ENCODE peak calls at places on chromosomes 3 and 15, in ten cellular contexts. P is HTR-8/SVneo; D is NCI-H1694 treated with DMSO at 0.1 percent for 48 hours; T is NCI-H460; C is endothelial cell; S is stimulated activated CD4-positive, alpha-beta T cell treated with anti-CD3 and anti-CD28 coated beads, Interleukin-1b, Interleukin-23, amount 100 ng/mL, for 24 hours; I is MM.1S; O is dorsolateral prefrontal cortex; M is AG08396; Q is heart left ventricle. Z is an unnamed sample.

GRCh38 chr15:49421991-49422390 is 1.1 kb upstream of the FGF7 start:
- DNase-seq in P (peak), D (peak), T (peak), C (peak), S (peak), I (peak), O (no peak), M (no peak), Q (peak), Z (peak)

GRCh38 chr3:136142592-136142991 is 53.5 kb downstream of the MSL2 start:
- DNase-seq in P (peak), D (no peak), T (peak), C (no peak), S (no peak), I (no peak), O (no peak), M (peak), Q (no peak), Z (no peak)

GRCh38 chr3:134597390-134597975 is 53.3 kb downstream of the KY start:
- DNase-seq in P (no peak), D (no peak), T (no peak), C (no peak), S (no peak), I (no peak), O (no peak), M (no peak), Q (no peak), Z (no peak)

GRCh38 chr3:141275032-141275422 is 43.4 kb downstream of the PXYLP1 start:
- DNase-seq in P (no peak), D (no peak), T (no peak), C (no peak), S (no peak), I (no peak), O (no peak), M (peak), Q (no peak), Z (no peak)

GRCh38 chr3:160886421-160886820 is 130.4 kb downstream of the PPM1L start:
- DNase-seq in P (no peak), D (no peak), T (no peak), C (no peak), S (no peak), I (no peak), O (no peak), M (no peak), Q (no peak), Z (no peak)

GRCh38 chr3:57227930-57228733 is 603 bp downstream of the APPL1 start:
- DNase-seq in P (peak), D (no peak), T (no peak), C (peak), S (no peak), I (peak), O (peak), M (peak), Q (peak), Z (peak)

GRCh38 chr15:57503051-57503702 is 88.5 kb upstream of the MYZAP start:
- DNase-seq in P (no peak), D (no peak), T (no peak), C (peak), S (no peak), I (no peak), O (no peak), M (no peak), Q (no peak), Z (peak)

GRCh38 chr3:46619845-46620778 is 7.8 kb downstream of the FAM240A start:
- DNase-seq in P (no peak), D (no peak), T (no peak), C (no peak), S (no peak), I (no peak), O (no peak), M (no peak), Q (no peak), Z (no peak)

GRCh38 chr3:194138098-194138474 is 2.1 kb downstream of the HES1 start:
- DNase-seq in P (no peak), D (no peak), T (no peak), C (no peak), S (no peak), I (no peak), O (no peak), M (no peak), Q (no peak), Z (no peak)

GRCh38 chr3:69739204-69740102 is at the start of gene MITF:
- DNase-seq in P (peak), D (peak), T (peak), C (peak), S (peak), I (peak), O (peak), M (peak), Q (peak), Z (no peak)

GRCh38 chr3:185730550-185730949 is 94.3 kb downstream of the IGF2BP2 start:
- DNase-seq in P (no peak), D (no peak), T (no peak), C (no peak), S (no peak), I (no peak), O (no peak), M (no peak), Q (no peak), Z (no peak)

GRCh38 chr3:136473716-136474326 is 223.7 kb downstream of the PCCB start:
- DNase-seq in P (no peak), D (no peak), T (no peak), C (no peak), S (no peak), I (no peak), O (no peak), M (peak), Q (no peak), Z (no peak)

Z was measured in OCI-LY7.